ENCODE peak calls at places on chromosomes 13 and 19, in ten cellular contexts. H, V, F, Y, C, Z, M, O, E and D are unnamed samples.
A peak's percentile ranks its signal among the peaks of the same experiment; 100 is the strongest.

GRCh38 chr19:15195987-15196682 is 4.7 kb downstream of the NOTCH3 start:
- DNase-seq in O (peak; percentile 73), Y (no peak), C (no peak), Z (peak; percentile 92), M (no peak), V (no peak), F (peak; percentile 81), H (no peak), E (no peak), D (no peak)

GRCh38 chr19:10118960-10119359 is 739 bp downstream of the EIF3G start:
- DNase-seq in Y (no peak), Z (no peak), M (no peak), V (no peak), E (no peak), H (no peak), C (no peak), F (no peak), O (no peak), D (no peak)

GRCh38 chr13:40910324-40911050 is 108.6 kb downstream of the ELF1 start:
- DNase-seq in Y (no peak), Z (no peak), O (no peak), H (no peak), E (no peak), V (no peak), C (peak; percentile 35), F (no peak), M (no peak), D (no peak)

GRCh38 chr13:108313382-108313781 is 43.9 kb downstream of the TNFSF13B start:
- DNase-seq in O (no peak), H (no peak), Z (no peak), F (no peak), Y (no peak), M (no peak), V (no peak), E (no peak), C (no peak), D (no peak)

GRCh38 chr19:9109959-9110358 is 2.7 kb upstream of the OR7G2 start:
- DNase-seq in F (no peak), C (no peak), Z (no peak), O (no peak), M (no peak), H (no peak), E (no peak), Y (no peak), V (no peak), D (no peak)

GRCh38 chr19:5171711-5172110 is 168.9 kb downstream of the PTPRS start:
- DNase-seq in H (no peak), Z (no peak), V (no peak), F (no peak), E (no peak), Y (no peak), C (no peak), M (no peak), O (no peak), D (no peak)

GRCh38 chr19:15551183-15552004 is 43.1 kb downstream of the CYP4F22 start:
- DNase-seq in E (no peak), M (no peak), Z (peak; percentile 40), O (no peak), Y (no peak), H (no peak), F (no peak), C (peak; percentile 62), V (no peak), D (no peak)

GRCh38 chr13:89627991-89628390 is 1719.5 kb upstream of the MIR17HG start:
- DNase-seq in C (no peak), E (no peak), M (no peak), F (no peak), O (no peak), V (no peak), H (no peak), Y (no peak), Z (no peak), D (no peak)

GRCh38 chr19:40601061-40601973 is at the start of gene LTBP4:
- DNase-seq in Y (peak; percentile 62), C (no peak), H (no peak), Z (no peak), E (no peak), F (peak; percentile 88), V (no peak), O (no peak), M (no peak), D (peak; percentile 40)

DNA sequence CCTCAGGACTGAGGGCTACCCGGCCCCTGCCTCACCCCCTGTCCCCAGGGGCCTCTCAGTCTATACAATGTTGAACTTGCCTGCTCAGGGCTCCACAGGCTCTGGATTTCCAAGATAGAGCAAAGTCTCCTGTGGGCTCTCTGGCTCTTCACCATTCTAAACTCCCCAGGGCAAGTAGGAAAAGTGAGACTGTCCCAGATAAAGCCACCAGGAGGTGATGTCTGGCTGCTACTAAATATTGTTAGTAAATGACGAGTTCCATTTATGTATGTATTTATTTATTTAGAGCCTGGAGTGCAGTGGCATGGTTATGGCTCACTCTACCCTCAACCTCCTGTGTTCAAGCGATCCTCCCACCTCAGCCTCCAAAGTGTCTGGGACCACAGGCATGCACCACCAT is 73.6 kb upstream of the SIAH3 start:
- DNase-seq in H (no peak), E (no peak), M (no peak), O (no peak), Y (no peak), F (no peak), C (no peak), V (no peak), Z (no peak), D (no peak)
- TF ChIP-seq CTCF in H (no peak), E (no peak), M (no peak), O (no peak), Y (no peak), F (no peak), C (peak; percentile 34), V (no peak), Z (no peak), D (no peak)

GRCh38 chr13:45859682-45860081 is 8.1 kb upstream of the SIAH3 start:
- DNase-seq in M (no peak), Z (no peak), V (no peak), E (no peak), H (no peak), F (no peak), C (no peak), O (no peak), Y (no peak), D (peak; percentile 13)
- TF ChIP-seq CTCF in M (no peak), Z (no peak), V (no peak), E (no peak), H (no peak), F (no peak), C (no peak), O (no peak), Y (no peak), D (no peak)

GRCh38 chr13:100432611-100433010 is 156.0 kb downstream of the GGACT start:
- DNase-seq in E (no peak), Y (no peak), V (no peak), C (no peak), H (no peak), F (no peak), O (no peak), Z (no peak), M (no peak), D (no peak)
- TF ChIP-seq CTCF in E (no peak), Y (no peak), V (no peak), C (no peak), H (no peak), F (no peak), O (no peak), Z (no peak), M (no peak), D (no peak)

GRCh38 chr19:45403781-45404556 is 900 bp downstream of the PPP1R13L start:
- DNase-seq in C (peak; percentile 87), F (no peak), O (peak; percentile 60), Y (peak; percentile 47), Z (peak; percentile 73), M (no peak), V (peak; percentile 39), H (no peak), E (no peak), D (peak; percentile 73)

GRCh38 chr19:45403272-45403671 is 1.6 kb downstream of the PPP1R13L start:
- DNase-seq in M (no peak), F (no peak), H (no peak), Y (no peak), Z (no peak), V (no peak), E (no peak), O (no peak), C (no peak), D (no peak)

GRCh38 chr19:45405435-45406164 is 731 bp upstream of the PPP1R13L start:
- DNase-seq in F (peak; percentile 94), Z (peak; percentile 91), V (peak; percentile 83), Y (peak; percentile 89), O (peak; percentile 92), H (peak; percentile 71), E (peak; percentile 65), M (no peak), C (peak; percentile 89), D (peak; percentile 81)

GRCh38 chr19:45406165-45406956 is at the start of gene POLR1G:
- DNase-seq in E (no peak), F (peak; percentile 87), Y (peak; percentile 76), M (no peak), O (peak; percentile 73), Z (peak; percentile 78), H (no peak), V (peak; percentile 71), C (peak; percentile 90), D (peak; percentile 68)

GRCh38 chr19:45404557-45405434 is at the start of gene PPP1R13L:
- DNase-seq in E (peak; percentile 36), V (no peak), F (peak; percentile 93), O (peak; percentile 86), Z (peak; percentile 92), Y (peak; percentile 78), H (no peak), M (no peak), C (peak; percentile 82), D (peak; percentile 74)
- TF ChIP-seq CTCF in E (no peak), V (no peak), F (no peak), O (no peak), Z (no peak), Y (no peak), H (no peak), M (no peak), C (no peak), D (no peak)

DNA sequence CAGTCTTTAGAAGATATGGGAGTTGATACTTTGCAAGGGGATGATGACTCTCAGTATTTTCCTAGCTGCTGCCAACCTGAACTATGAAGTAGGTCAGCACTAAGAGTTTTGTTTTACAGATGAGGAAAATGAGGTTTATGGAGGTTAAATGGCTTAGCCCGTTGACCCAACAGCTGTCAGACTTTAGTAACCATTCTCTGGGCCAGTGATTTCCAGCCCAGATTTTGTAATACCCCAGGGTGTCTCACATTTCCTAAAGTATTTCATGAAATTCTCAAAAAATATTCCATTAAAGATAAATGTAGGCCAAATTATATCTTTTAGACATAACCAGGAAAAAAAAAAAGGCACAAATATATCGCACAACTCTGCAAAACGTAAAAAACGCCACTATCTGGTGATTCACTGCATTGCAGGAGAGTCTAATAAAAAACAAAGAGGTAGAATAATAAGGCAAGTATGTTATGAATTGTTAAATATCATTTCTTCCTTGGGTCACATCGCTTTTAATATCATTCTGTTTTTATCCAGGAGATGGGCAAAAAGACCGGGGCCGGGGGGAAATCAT is 112.5 kb downstream of the DACH1 start:
- DNase-seq in M (no peak), O (no peak), H (no peak), V (no peak), Z (no peak), F (no peak), E (no peak), C (no peak), Y (no peak), D (no peak)
- TF ChIP-seq CTCF in M (no peak), O (no peak), H (peak; percentile 6), V (peak; percentile 36), Z (no peak), F (no peak), E (no peak), C (no peak), Y (no peak), D (no peak)